ENCODE peak calls at places on chromosomes 13 and 19, in nine cellular contexts. M is cardiac fibroblast, P is germinal center, X is NCI-H774, K is astrocyte, N is psoas muscle, I is epithelial cell of esophagus, L is T-cell, U is naive B cell. R is an unnamed sample.

GRCh38 chr19:648904-649733 is 9.4 kb downstream of the FGF22 start:
- DNase-seq in N (no peak), P (no peak), I (no peak), L (no peak), K (no peak), X (no peak), M (no peak), U (no peak), R (no peak)

GRCh38 chr19:18894254-18895037 is 1.5 kb downstream of the CERS1 start:
- DNase-seq in L (no peak), K (peak), U (no peak), M (peak), P (no peak), X (peak), I (no peak), N (no peak), R (no peak)

GRCh38 chr19:7063764-7064418 is 5.4 kb upstream of the MBD3L3 start:
- DNase-seq in L (no peak), N (no peak), X (no peak), U (no peak), K (no peak), M (no peak), I (no peak), P (no peak), R (no peak)

GRCh38 chr19:19475845-19476828 is 39.2 kb downstream of the TSSK6 start:
- DNase-seq in L (no peak), X (no peak), M (peak), K (no peak), I (peak), P (no peak), U (no peak), N (no peak), R (no peak)

GRCh38 chr19:507286-508203 is at the start of gene TPGS1:
- DNase-seq in N (peak), P (peak), X (peak), I (peak), U (peak), L (peak), M (peak), K (no peak), R (peak)

GRCh38 chr19:6590458-6591319 is at the start of gene CD70:
- DNase-seq in U (peak), K (no peak), P (peak), I (peak), L (peak), N (peak), X (no peak), M (no peak), R (peak)

GRCh38 chr13:99312493-99312883 is 5.3 kb upstream of the GPR183 start:
- DNase-seq in K (peak), P (no peak), X (no peak), L (no peak), I (peak), U (no peak), M (peak), N (peak), R (no peak)

GRCh38 chr13:103539265-103539664 is 473.0 kb upstream of the SLC10A2 start:
- DNase-seq in U (no peak), N (no peak), L (no peak), X (peak), I (no peak), M (no peak), P (no peak), K (no peak), R (no peak)

GRCh38 chr19:51029718-51030117 is 3.3 kb upstream of the KLK11 start:
- DNase-seq in K (no peak), I (no peak), X (no peak), M (no peak), U (no peak), N (no peak), P (no peak), L (no peak), R (no peak)

GRCh38 chr13:19957320-19958118 is 1.0 kb upstream of the ZMYM2 start:
- DNase-seq in K (peak), P (peak), I (peak), N (peak), X (peak), U (peak), M (peak), L (peak), R (peak)

GRCh38 chr19:13899912-13900584 is 5.9 kb downstream of the BRME1 start:
- DNase-seq in K (no peak), X (no peak), M (no peak), U (no peak), I (no peak), P (no peak), L (no peak), N (no peak), R (no peak)

GRCh38 chr13:48097793-48098192 is 2.9 kb upstream of the MED4 start:
- DNase-seq in M (no peak), U (no peak), I (no peak), X (no peak), L (no peak), K (no peak), N (no peak), P (no peak), R (no peak)

GRCh38 chr13:79771493-79771892 is 290.5 kb downstream of the NDFIP2 start:
- DNase-seq in X (no peak), U (no peak), P (no peak), N (no peak), M (no peak), K (no peak), L (no peak), I (no peak), R (no peak)

GRCh38 chr13:32391101-32391620 is 36.8 kb downstream of the N4BP2L1 start:
- DNase-seq in K (no peak), I (no peak), X (no peak), N (no peak), P (no peak), L (no peak), U (no peak), M (no peak), R (no peak)

GRCh38 chr13:51803018-51803417 is 945 bp downstream of the DHRS12 start:
- DNase-seq in X (no peak), U (no peak), P (no peak), M (no peak), L (no peak), N (no peak), K (no peak), I (no peak), R (no peak)

GRCh38 chr13:41177616-41178015 is 16.8 kb downstream of the KBTBD7 start:
- DNase-seq in U (no peak), I (peak), L (no peak), N (no peak), K (no peak), P (no peak), M (peak), X (no peak), R (no peak)

GRCh38 chr13:83449666-83450395 is 432.4 kb downstream of the SLITRK1 start:
- DNase-seq in L (no peak), N (no peak), X (no peak), M (peak), U (no peak), I (peak), K (peak), P (no peak), R (no peak)

GRCh38 chr19:1039646-1040475 is at the start of gene ABCA7:
- DNase-seq in K (peak), P (peak), X (peak), I (peak), N (peak), L (peak), M (peak), U (peak), R (peak)

GRCh38 chr19:14094854-14095253 is 4.3 kb upstream of the SAMD1 start:
- DNase-seq in P (no peak), K (no peak), L (no peak), X (no peak), I (no peak), U (no peak), N (no peak), M (no peak), R (no peak)

GRCh38 chr13:105925496-105925895 is 610.0 kb downstream of the EFNB2 start:
- DNase-seq in U (no peak), K (peak), M (peak), L (no peak), P (no peak), I (peak), N (no peak), X (no peak), R (no peak)

GRCh38 chr13:44906758-44907157 is 82.5 kb downstream of the NUFIP1 start:
- DNase-seq in X (no peak), N (no peak), U (no peak), K (peak), I (no peak), P (no peak), M (no peak), L (no peak), R (no peak)

GRCh38 chr13:80563451-80563850 is 222.5 kb upstream of the SPRY2 start:
- DNase-seq in K (no peak), P (no peak), M (no peak), U (no peak), N (no peak), L (no peak), I (no peak), X (no peak), R (no peak)

GRCh38 chr19:46574533-46574932 is 26.6 kb upstream of the CALM3 start:
- DNase-seq in P (no peak), L (peak), M (no peak), I (no peak), K (peak), X (no peak), U (no peak), N (no peak), R (peak)

GRCh38 chr13:94620286-94620896 is 18.7 kb downstream of the GPR180 start:
- DNase-seq in M (peak), L (no peak), P (peak), K (no peak), X (peak), U (no peak), I (peak), N (no peak), R (no peak)

GRCh38 chr19:55536951-55537740 is at the start of gene SBK2:
- DNase-seq in P (no peak), N (no peak), K (no peak), U (no peak), X (no peak), L (no peak), I (no peak), M (no peak), R (no peak)

GRCh38 chr13:28753208-28753892 is 34.6 kb upstream of the SLC46A3 start:
- DNase-seq in L (no peak), P (no peak), K (peak), U (no peak), I (peak), N (no peak), M (peak), X (no peak), R (no peak)

GRCh38 chr19:44111910-44112463 is 1.2 kb upstream of the ZNF225 start:
- DNase-seq in M (peak), L (no peak), P (no peak), U (no peak), X (no peak), K (peak), N (no peak), I (peak), R (no peak)

GRCh38 chr13:49062297-49062896 is 86.7 kb downstream of the FNDC3A start:
- DNase-seq in U (no peak), M (no peak), L (no peak), N (no peak), X (no peak), I (peak), P (no peak), K (no peak), R (no peak)

GRCh38 chr19:46659151-46660007 is 1.6 kb downstream of the DACT3 start:
- DNase-seq in M (no peak), P (no peak), L (no peak), X (no peak), K (no peak), U (no peak), N (no peak), I (no peak), R (no peak)

GRCh38 chr19:57667220-57667619 is 1.5 kb upstream of the ZSCAN4 start:
- DNase-seq in I (no peak), M (no peak), X (no peak), K (no peak), L (no peak), P (no peak), U (no peak), N (no peak), R (no peak)

GRCh38 chr19:5974721-5975387 is 3.1 kb downstream of the RANBP3 start:
- DNase-seq in X (no peak), N (no peak), L (peak), K (no peak), P (peak), I (peak), M (no peak), U (no peak), R (no peak)

GRCh38 chr19:42495663-42496062 is 32.6 kb downstream of the CEACAM1 start:
- DNase-seq in P (no peak), K (no peak), U (no peak), L (no peak), M (no peak), N (no peak), I (no peak), X (no peak), R (no peak)

GRCh38 chr19:29618871-29619270 is 12.8 kb downstream of the POP4 start:
- DNase-seq in M (no peak), U (no peak), L (no peak), K (no peak), N (no peak), X (no peak), I (no peak), P (no peak), R (no peak)

GRCh38 chr19:2487780-2488330 is 11.9 kb downstream of the GADD45B start:
- DNase-seq in U (no peak), X (no peak), I (no peak), P (no peak), M (no peak), K (no peak), L (no peak), N (no peak), R (no peak)

GRCh38 chr13:49353908-49354307 is 90.0 kb downstream of the CAB39L start:
- DNase-seq in L (no peak), X (no peak), I (no peak), N (no peak), M (no peak), K (no peak), P (no peak), U (no peak), R (no peak)

R was measured in activated effector memory CD4-positive, alpha-beta T cell treated with Interleukin-2 at 50 U/mL for 16 hours.